ENCODE peak calls at places on chromosomes 3 and 15, in eight cellular contexts. P is A549, Z is vagina, M is body of pancreas, Q is stomach, N is GM12878, I is HCT116, H is breast epithelium. E is an unnamed sample.

GRCh38 chr3:24145981-24146822 is 201.1 kb downstream of the NR1D2 start:
- DNase-seq in H (no peak), I (no peak), M (no peak), P (peak), Q (no peak), Z (no peak), N (no peak), E (peak)

GRCh38 chr3:194314669-194315068 is 36.5 kb downstream of the CPN2 start:
- DNase-seq in H (no peak), M (no peak), P (no peak), Q (no peak), Z (no peak), I (no peak), N (no peak), E (no peak)

GRCh38 chr3:119819806-119820205 is 37.9 kb downstream of the NR1I2 start:
- DNase-seq in P (no peak), Q (no peak), H (no peak), N (no peak), M (no peak), I (no peak), Z (no peak), E (no peak)

GRCh38 chr15:56737791-56738190 is 4.5 kb upstream of the ZNF280D start:
- DNase-seq in Q (no peak), H (no peak), Z (no peak), I (no peak), N (no peak), M (no peak), P (no peak), E (no peak)

GRCh38 chr3:55270976-55271375 is 216.1 kb downstream of the WNT5A start:
- DNase-seq in M (no peak), Q (no peak), H (no peak), N (no peak), P (no peak), Z (no peak), I (no peak), E (no peak)

GRCh38 chr15:33132722-33133345 is 61.7 kb downstream of the FMN1 start:
- DNase-seq in N (no peak), Q (no peak), Z (no peak), M (no peak), P (peak), I (peak), H (no peak), E (peak)

GRCh38 chr3:88828466-88828865 is 279.0 kb upstream of the EPHA3 start:
- DNase-seq in M (no peak), P (no peak), I (no peak), Q (no peak), H (no peak), N (no peak), Z (no peak), E (no peak)

GRCh38 chr3:127590282-127590592 is 296 bp downstream of the TPRA1 start:
- DNase-seq in I (no peak), N (no peak), Q (no peak), P (no peak), M (no peak), H (no peak), Z (no peak), E (no peak)

GRCh38 chr3:127420825-127421224 is 133.0 kb upstream of the PRR20G start:
- DNase-seq in I (no peak), M (no peak), Z (no peak), N (no peak), P (no peak), Q (no peak), H (no peak), E (no peak)

GRCh38 chr15:100691321-100691720 is 88.9 kb downstream of the ASB7 start:
- DNase-seq in Z (peak), I (no peak), N (no peak), P (no peak), M (no peak), Q (no peak), H (no peak), E (no peak)

GRCh38 chr3:175526609-175527280 is 667.6 kb downstream of the NAALADL2 start:
- DNase-seq in P (no peak), Z (no peak), Q (no peak), H (no peak), I (no peak), N (no peak), M (no peak), E (no peak)

GRCh38 chr3:191030491-191030890 is 168.0 kb upstream of the GMNC start:
- DNase-seq in I (no peak), P (no peak), N (no peak), Q (no peak), H (no peak), Z (no peak), M (no peak), E (no peak)

GRCh38 chr3:191425322-191425734 is 35.6 kb upstream of the PYDC2 start:
- DNase-seq in P (no peak), Q (no peak), M (no peak), N (no peak), I (no peak), H (no peak), Z (no peak), E (no peak)

GRCh38 chr3:113054552-113054951 is 63.8 kb downstream of the GTPBP8 start:
- DNase-seq in Z (no peak), P (no peak), M (no peak), H (no peak), N (no peak), I (no peak), Q (no peak), E (no peak)

GRCh38 chr3:14374444-14374883 is 27.9 kb upstream of the SLC6A6 start:
- DNase-seq in Q (no peak), N (no peak), H (no peak), P (no peak), M (no peak), Z (no peak), I (no peak), E (no peak)

GRCh38 chr15:39301589-39301999 is 279.3 kb upstream of the THBS1 start:
- DNase-seq in N (no peak), I (no peak), M (no peak), P (no peak), Q (no peak), H (no peak), Z (no peak), E (no peak)

GRCh38 chr3:152703245-152703900 is 131.6 kb upstream of the P2RY1 start:
- DNase-seq in N (no peak), H (no peak), P (no peak), Z (no peak), I (no peak), Q (no peak), M (no peak), E (no peak)

GRCh38 chr3:12810013-12810780 is 13.7 kb downstream of the CAND2 start:
- DNase-seq in M (peak), Q (peak), P (peak), Z (no peak), N (peak), I (peak), H (peak), E (peak)
- TF ChIP-seq POLR2A in M (peak), Q (no peak), P (peak), Z (no peak), N (no peak), I (peak), H (peak), E (peak)

DNA sequence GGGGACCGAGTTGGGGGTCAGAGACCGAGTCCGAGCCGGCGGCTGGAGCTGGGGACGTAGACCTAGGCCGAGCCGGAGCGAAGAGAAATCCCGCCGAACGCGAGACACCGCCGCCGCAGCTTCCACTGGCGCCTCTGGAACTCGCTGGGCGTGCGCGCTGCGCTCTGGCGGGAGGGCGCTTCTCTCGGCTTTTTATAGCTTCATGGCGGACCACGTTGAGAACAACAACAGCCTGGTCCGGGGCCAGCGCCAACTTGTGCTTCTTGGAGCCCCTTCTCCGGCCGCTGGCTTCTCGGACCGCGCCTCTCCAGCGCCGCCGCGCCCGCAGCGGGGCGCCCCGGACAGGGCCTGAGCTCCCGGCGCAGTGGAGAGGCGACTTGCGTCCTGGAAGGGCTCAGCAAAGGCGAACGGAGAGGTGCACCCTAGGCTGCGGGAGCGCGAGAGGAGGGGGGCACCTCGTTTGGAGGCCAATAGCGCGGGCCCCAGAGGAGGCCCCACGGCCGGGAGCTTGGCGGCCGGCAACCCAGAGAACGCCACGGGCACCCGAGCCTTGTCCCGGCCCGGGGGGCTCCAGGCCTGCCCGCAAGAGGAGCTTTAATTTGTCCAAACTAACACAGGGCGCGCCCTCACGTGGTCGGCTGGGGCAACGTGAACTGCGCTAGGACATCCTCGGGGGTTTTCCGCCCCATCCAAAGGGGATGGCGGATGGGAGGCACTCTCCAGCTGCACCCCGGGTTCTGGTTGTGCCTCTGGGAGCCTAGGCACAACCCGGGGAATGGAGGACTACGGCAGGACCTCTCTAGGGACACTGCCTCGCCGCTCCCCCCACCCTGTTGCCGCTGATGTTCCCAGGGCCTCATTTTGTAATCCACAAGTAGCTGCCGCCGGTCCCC is 37.7 kb downstream of the HMCES start:
- DNase-seq in N (no peak), I (peak), M (peak), Q (peak), Z (no peak), H (peak), P (peak), E (peak)
- TF ChIP-seq POLR2A in N (peak), I (peak), M (peak), Q (no peak), Z (no peak), H (peak), P (peak), E (peak)

DNA sequence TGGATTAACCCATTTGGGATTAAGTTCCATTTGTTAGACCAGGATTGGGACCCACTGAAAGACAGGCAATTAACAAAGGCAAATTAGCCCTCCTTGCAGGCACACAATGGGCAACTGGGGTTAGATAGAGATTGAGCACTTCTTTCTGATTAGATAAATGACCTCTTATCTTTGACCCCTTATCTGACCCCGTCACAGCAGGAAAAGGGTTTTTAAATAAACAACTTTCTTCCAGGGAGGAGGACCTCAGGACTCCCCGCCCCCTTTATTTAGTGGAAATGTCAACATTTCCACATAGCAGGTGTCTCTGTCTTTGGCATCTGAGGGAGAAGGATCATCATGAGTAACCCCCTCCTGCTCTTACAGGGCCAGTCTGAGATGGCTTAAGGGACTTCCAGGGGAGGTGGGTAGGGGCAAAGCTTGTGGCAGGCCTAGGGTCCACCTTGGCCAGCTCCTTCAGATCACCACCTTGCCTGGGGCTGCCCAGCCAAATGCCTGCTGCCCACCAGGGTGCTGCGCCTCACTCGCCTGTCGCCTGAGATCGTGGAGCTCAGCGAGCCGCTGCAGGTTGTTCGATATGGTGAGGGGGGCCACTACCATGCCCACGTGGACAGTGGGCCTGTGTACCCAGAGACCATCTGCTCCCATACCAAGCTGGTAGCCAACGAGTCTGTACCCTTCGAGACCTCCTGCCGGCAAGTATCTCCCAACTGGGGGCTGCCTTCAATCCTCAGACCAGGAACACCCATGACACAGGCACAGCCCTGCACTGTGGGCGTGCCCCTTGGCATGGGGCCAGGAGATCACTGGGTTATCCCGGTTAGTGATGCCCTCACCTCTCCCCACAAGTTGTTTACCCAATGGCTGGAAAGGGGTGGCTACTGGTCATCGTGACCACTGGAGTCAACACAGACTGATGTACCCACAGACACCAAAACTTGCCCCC is 2.6 kb upstream of the WDR6 start:
- DNase-seq in Z (no peak), N (no peak), M (no peak), Q (no peak), I (no peak), P (no peak), H (no peak), E (no peak)
- TF ChIP-seq POLR2A in Z (no peak), N (no peak), M (no peak), Q (no peak), I (no peak), P (no peak), H (no peak), E (no peak)

GRCh38 chr3:46406440-46406785 is 453 bp downstream of the CCR5AS start:
- DNase-seq in Z (no peak), H (no peak), P (no peak), I (no peak), N (no peak), Q (no peak), M (no peak), E (no peak)

GRCh38 chr3:46408853-46409252 is 1.8 kb downstream of the CCRL2 start:
- DNase-seq in M (no peak), Z (no peak), P (no peak), Q (no peak), H (no peak), N (no peak), I (no peak), E (no peak)

GRCh38 chr3:46405301-46406079 is 1.4 kb downstream of the CCR5AS start:
- DNase-seq in Z (no peak), P (no peak), N (no peak), I (no peak), Q (peak), M (peak), H (no peak), E (no peak)

GRCh38 chr3:46407976-46408375 is 917 bp downstream of the CCRL2 start:
- DNase-seq in N (no peak), I (no peak), P (no peak), M (no peak), Z (no peak), Q (no peak), H (no peak), E (no peak)

DNA sequence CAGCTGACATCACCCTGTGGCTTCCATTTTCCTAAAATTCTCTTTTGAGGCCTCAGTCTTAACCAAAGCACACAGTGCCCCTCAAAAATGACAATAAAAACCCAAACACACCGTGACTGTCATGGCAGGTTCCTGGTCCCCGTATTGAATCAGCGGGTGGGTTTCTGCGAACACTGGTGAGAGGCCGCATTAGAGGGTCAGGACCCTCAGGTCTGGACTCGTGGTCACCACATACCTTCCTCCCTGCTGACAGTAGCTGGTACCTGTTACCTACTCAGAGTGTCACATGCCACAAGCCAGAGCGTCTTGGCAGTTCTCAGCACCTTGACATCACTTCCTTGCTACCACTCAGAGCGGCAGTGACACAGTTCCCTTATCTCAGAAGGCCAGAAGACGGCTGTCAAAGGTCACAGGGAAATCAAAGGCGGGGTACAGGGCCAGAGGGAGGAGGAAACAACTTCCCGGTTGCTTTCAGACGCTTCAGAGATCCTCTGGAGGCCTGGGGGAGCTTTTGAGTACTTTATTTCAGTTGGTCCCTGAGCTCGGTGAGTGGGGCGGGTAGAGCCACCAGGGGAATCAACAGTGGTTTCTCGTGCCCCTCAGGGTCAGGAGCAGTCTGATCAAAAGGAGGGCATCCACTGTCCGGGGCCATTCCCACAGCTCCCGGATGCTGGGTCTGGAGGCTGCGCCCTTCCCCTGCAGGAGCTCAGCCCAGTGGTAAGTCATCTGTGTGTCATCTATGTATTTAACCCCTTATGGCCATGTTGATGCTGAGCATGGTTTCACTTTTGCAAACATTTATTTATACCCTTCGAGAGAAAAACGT is at the start of the genes CCR5AS and CCRL2:
- DNase-seq in Z (no peak), M (peak), Q (peak), I (no peak), P (no peak), H (no peak), N (no peak), E (peak)
- TF ChIP-seq POLR2A in Z (no peak), M (peak), Q (no peak), I (no peak), P (no peak), H (no peak), N (peak), E (peak)

DNA sequence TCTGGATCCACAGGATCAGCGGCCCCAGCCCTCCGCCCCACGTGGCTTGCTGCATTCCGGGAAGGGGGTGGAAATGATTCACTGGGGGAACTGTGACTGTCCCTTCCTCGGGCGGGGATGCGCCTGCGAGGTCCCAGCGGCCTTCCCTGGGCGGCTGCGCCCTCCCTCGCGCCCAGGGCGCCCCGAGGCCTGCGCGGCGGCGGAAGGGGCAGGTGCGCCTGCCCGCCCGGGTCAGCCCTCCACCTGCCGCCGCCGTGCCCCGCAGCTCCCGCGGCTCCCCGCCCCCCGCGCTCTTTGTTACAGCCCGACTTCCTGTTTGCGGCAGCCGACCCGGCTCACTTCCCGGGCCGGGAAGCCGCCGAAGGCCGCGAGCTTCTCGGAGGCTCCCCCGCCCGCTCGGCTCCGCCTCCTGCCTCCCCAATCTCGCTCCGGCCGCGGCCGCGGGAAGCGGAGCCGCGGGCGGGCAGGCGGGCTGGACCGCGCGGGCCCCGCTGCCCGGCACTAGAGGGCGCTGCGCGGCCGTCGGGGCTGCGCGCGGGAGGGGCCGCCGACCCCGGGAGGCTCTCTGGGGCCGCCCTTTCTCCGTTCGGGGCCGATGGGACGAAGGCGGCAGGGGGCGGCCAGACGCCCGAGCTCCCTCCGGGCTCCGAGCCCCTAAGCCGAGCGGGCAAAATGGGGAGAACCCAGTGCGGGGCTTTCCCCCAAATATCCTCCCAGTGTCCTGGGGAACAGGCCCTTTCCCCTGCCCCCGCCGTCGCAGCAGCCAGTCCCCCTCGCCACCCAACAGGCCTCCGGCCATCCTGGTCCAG is 11.5 kb upstream of the CHAC1 start:
- DNase-seq in N (no peak), P (peak), H (peak), Z (no peak), I (no peak), Q (peak), M (peak), E (peak)
- TF ChIP-seq POLR2A in N (peak), P (no peak), H (no peak), Z (no peak), I (peak), Q (no peak), M (peak), E (peak)

GRCh38 chr3:186786810-186787375 is 3.5 kb downstream of the EIF4A2 start:
- DNase-seq in M (no peak), P (no peak), Z (no peak), N (no peak), H (no peak), I (no peak), Q (no peak), E (no peak)

GRCh38 chr3:186783731-186784515 is 546 bp downstream of the EIF4A2 start:
- DNase-seq in N (no peak), I (no peak), M (peak), Z (peak), P (peak), H (peak), Q (peak), E (peak)

GRCh38 chr3:186783070-186783730 is at the start of gene EIF4A2:
- DNase-seq in P (peak), N (no peak), M (peak), Z (peak), H (peak), I (peak), Q (peak), E (peak)

GRCh38 chr3:186785517-186786018 is 2.2 kb downstream of the EIF4A2 start:
- DNase-seq in N (no peak), H (no peak), P (no peak), M (no peak), Q (no peak), I (no peak), Z (no peak), E (no peak)

GRCh38 chr3:186784820-186785516 is 1.6 kb downstream of the EIF4A2 start:
- DNase-seq in H (no peak), I (no peak), P (no peak), N (no peak), M (no peak), Z (no peak), Q (no peak), E (no peak)
- TF ChIP-seq POLR2A in H (no peak), I (no peak), P (no peak), N (peak), M (no peak), Z (no peak), Q (no peak), E (no peak)

DNA sequence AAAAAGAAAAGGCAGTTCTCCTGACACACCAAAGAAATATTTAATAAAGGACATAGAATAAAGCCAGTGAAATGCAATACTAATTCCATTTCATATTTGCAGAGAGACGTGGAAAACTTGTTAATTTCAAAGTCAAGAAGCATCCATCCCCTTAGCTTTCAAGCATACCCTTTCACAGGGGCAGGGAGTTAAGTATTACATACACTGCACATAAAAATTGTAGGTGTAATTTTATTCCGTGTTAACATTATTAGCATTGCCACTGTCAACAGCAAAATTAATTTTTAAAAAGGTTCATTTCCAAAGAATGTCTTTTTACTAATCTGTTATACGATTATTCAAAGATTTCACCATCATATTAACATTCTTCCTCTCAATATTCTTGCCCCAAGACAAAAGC is 518.0 kb downstream of the MECOM start:
- DNase-seq in N (no peak), M (no peak), Z (no peak), P (no peak), I (no peak), Q (no peak), H (no peak), E (no peak)
- TF ChIP-seq POLR2A in N (no peak), M (no peak), Z (no peak), P (no peak), I (no peak), Q (no peak), H (no peak), E (no peak)

E was measured in H54.